ENCODE peak calls at places on chromosomes 7 and 10, in four cellular contexts. Y is colonic mucosa, F is A549, Q is heart left ventricle. W is an unnamed sample.

GRCh38 chr7:159038066-159038465 is 106.6 kb downstream of the VIPR2 start:
- DNase-seq in Y (no peak), F (no peak), Q (no peak), W (no peak)

GRCh38 chr7:684416-684815 is 42.1 kb upstream of the DNAAF5 start:
- DNase-seq in F (no peak), Y (no peak), Q (no peak), W (no peak)

GRCh38 chr7:137656227-137656849 is 190.4 kb downstream of the DGKI start:
- DNase-seq in F (peak), Y (peak), Q (peak), W (peak)

GRCh38 chr10:58360412-58361004 is 24.7 kb upstream of the TFAM start:
- DNase-seq in F (no peak), Q (no peak), Y (no peak), W (no peak)

GRCh38 chr10:69849790-69850189 is 48.1 kb downstream of the COL13A1 start:
- DNase-seq in Q (no peak), Y (no peak), F (no peak), W (no peak)

GRCh38 chr7:84040365-84040764 is 154.2 kb downstream of the SEMA3A start:
- DNase-seq in Q (no peak), Y (no peak), F (no peak), W (no peak)

GRCh38 chr7:117667456-117667855 is 187.6 kb downstream of the CFTR start:
- DNase-seq in Y (peak), Q (no peak), F (no peak), W (no peak)

GRCh38 chr7:40455485-40455884 is 320.7 kb downstream of the SUGCT start:
- DNase-seq in Y (no peak), F (no peak), Q (no peak), W (no peak)

GRCh38 chr10:116918583-116918982 is 69.3 kb downstream of the ENO4 start:
- DNase-seq in Y (no peak), F (no peak), Q (no peak), W (no peak)

DNA sequence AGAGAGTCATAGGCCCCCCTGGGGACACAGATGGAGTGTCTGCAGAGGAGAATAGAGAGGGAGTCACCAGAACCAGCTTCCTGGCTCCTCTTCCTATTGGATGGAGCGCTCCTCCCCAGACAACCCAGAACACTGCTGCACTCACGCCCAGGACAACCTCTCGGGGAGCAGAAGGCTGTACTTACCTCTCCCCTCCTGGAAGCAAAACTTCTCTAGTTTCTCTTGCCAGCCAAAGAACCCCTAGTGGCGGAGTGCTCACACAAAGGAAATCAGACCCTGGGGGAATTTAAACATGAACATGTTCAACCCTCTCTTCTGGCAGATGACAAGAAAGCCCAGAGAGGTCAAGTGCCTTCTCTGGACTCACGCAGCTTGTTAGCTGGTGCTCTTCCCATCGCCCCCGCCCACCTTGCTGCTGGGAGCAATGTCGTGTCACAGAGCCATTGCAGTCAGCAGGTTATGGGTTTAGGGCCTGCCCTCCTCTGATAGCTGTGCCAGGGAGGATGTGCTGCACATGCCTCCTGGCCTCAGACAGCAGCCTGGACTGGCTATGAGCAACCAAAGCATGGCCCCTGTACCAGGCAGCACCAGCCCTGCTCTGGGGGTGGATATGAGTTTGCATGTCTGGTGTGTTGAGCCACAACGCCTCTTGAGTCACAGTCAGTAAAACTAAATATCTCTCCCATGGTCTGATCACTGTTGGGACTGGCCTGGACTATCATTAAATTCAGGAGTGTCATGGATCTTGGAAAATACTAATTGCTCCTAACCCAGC is 84.4 kb downstream of the SLIT1 start:
- DNase-seq in F (no peak), Y (no peak), Q (no peak), W (peak)
- TF ChIP-seq CTCF in F (no peak), Y (no peak), Q (no peak), W (no peak)

DNA sequence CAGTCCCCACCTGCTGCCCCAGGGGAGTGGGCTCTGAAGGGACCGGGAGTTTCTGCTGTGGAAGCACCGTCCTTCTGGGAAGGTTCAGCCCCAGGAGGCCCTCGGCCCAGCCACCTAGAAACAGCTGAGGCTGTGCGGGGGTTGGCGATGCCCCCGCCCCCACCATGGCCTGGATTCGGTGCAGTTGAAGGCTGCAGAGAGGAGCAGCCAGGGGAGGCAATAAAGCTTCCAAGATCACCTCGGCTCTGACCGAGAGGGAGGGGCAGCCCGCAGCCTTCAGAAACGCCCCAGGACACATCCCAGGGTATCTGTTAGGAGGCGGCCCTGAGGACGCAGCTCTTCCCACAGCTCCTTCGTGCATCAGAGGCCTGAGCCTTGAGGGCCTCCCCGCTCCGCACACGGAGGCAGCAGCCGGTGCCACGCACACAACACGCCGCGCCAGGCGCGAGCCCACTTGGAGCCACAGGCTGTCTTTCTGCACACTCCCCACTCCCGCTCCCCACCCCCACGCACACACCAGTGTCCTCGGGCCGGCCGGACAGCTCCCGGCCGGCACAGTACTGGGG is 1.6 kb downstream of the KNDC1 start:
- DNase-seq in Y (no peak), F (no peak), Q (peak), W (no peak)
- H3K4me3 ChIP-seq in Y (no peak), F (no peak), Q (no peak), W (no peak)

DNA sequence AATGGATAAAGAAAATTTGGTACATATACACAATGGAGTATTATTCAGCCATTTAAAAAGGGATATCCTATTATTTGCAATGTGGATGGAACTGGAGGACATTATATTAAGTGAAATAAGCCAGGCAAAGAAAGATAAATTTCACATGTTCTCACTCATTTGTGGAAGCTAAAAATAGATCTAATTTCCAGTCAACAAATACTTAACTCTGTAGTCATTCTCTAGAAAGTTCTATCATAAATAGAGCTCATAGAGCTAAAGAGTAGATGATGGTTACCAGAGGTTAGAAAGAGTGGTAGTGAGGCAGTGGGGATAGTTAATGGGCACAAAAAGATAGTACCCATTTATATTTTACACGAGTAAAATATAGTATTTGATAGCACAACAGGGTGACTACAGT is 104.2 kb upstream of the SLC13A1 start:
- DNase-seq in Y (no peak), Q (no peak), F (no peak), W (no peak)
- TF ChIP-seq CTCF in Y (no peak), Q (no peak), F (no peak), W (no peak)

DNA sequence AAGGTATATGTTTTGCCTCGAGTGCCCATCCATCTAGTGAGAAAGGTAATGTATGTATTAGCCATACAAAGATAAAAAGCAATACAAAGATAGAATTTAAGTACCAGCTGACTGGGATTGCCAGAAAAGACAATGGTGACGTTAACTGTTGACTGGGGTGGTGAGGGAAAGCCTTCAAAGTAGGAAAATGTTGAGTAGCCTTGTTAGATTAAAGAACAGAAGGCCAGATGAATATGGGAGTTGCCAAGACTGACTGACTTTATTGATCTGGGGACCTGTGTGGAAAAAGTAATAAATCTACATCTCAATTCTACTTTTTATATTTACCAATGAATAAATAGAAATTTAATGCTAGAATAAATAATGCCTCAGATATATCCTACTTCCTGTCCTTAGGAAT is 97.7 kb downstream of the TFEC start:
- DNase-seq in Y (no peak), Q (no peak), F (no peak), W (no peak)
- H3K4me3 ChIP-seq in Y (no peak), Q (no peak), F (no peak), W (no peak)